ENCODE peak calls at places on chromosome 2, in five cellular contexts. Z, F, Y, R and V are unnamed samples.

GRCh38 chr2:105919191-105919811 is 174.6 kb downstream of the NCK2 start:
- DNase-seq in Z (no peak), F (no peak), Y (no peak), R (peak), V (peak)

GRCh38 chr2:65199891-65200290 is 27.7 kb upstream of the ACTR2 start:
- DNase-seq in Z (no peak), F (peak), Y (no peak), R (no peak), V (no peak)

GRCh38 chr2:240557101-240557751 is 562 bp downstream of the ANKMY1 start:
- DNase-seq in Z (no peak), F (no peak), Y (no peak), R (no peak), V (no peak)

GRCh38 chr2:239496700-239497099 is 95.9 kb upstream of the HDAC4 start:
- DNase-seq in Z (no peak), F (no peak), Y (no peak), R (no peak), V (no peak)

GRCh38 chr2:229375241-229375640 is 104.2 kb upstream of the PID1 start:
- DNase-seq in Z (peak), F (no peak), Y (no peak), R (no peak), V (no peak)

GRCh38 chr2:196939381-196939780 is 12.9 kb upstream of the PGAP1 start:
- DNase-seq in Z (peak), F (no peak), Y (no peak), R (no peak), V (peak)

GRCh38 chr2:219681301-219682290 is 54.2 kb downstream of the SLC4A3 start:
- DNase-seq in Z (peak), F (no peak), Y (no peak), R (no peak), V (peak)

GRCh38 chr2:150872919-150873772 is 385.7 kb upstream of the RND3 start:
- DNase-seq in Z (no peak), F (no peak), Y (no peak), R (no peak), V (no peak)

GRCh38 chr2:113755690-113756063 is 765 bp downstream of the SLC35F5 start:
- DNase-seq in Z (peak), F (no peak), Y (no peak), R (no peak), V (no peak)

GRCh38 chr2:12732663-12733062 is 15.9 kb downstream of the TRIB2 start:
- DNase-seq in Z (no peak), F (no peak), Y (no peak), R (no peak), V (no peak)

GRCh38 chr2:240464514-240465241 is 29.2 kb downstream of the GPC1 start:
- DNase-seq in Z (no peak), F (no peak), Y (no peak), R (no peak), V (no peak)

GRCh38 chr2:170928036-170928823 is 823 bp upstream of the GORASP2 start:
- DNase-seq in Z (peak), F (no peak), Y (no peak), R (no peak), V (peak)

GRCh38 chr2:1607236-1607920 is 136.9 kb downstream of the PXDN start:
- DNase-seq in Z (no peak), F (no peak), Y (no peak), R (no peak), V (no peak)

GRCh38 chr2:91442246-91442905 is 2750.9 kb downstream of the RPIA start:
- DNase-seq in Z (no peak), F (no peak), Y (peak), R (peak), V (no peak)

GRCh38 chr2:61619561-61619960 is 81.4 kb upstream of the XPO1 start:
- DNase-seq in Z (no peak), F (no peak), Y (no peak), R (no peak), V (no peak)
- TF ChIP-seq CTCF in Z (no peak), F (no peak), Y (no peak), R (no peak), V (no peak)

DNA sequence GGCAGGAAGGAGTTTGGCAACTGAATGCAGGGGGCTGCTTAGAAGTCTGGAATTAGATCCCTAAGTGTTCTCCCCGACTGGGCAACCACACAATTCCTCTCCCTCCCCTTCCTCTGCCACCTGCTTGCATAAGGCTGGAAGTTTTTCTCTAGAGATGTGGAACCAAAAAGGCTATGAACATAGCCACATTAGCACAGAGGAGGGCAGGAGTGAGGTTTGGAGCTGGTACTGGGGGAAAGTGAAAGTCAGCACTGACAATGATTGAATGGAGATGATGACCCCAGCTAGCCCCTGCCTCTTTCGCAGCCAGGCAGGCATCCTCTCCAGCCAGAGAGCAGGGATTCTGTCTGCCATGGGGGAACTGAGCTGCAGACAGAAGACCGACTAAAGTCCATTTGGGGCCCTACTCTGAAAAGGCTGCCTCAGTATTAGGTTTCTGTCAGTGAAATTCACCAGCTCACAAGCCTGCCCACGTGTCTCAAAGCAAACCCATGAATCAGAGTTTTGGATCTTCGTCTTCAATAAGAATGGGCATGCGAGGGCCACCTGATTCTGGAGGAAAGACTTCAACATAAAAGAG is 87.9 kb upstream of the ITGA6 start:
- DNase-seq in Z (peak), F (no peak), Y (no peak), R (no peak), V (no peak)
- TF ChIP-seq CTCF in Z (peak), F (no peak), Y (no peak), R (no peak), V (no peak)

GRCh38 chr2:33230133-33230618 is 246.3 kb upstream of the RASGRP3 start:
- DNase-seq in Z (no peak), F (no peak), Y (no peak), R (no peak), V (no peak)

GRCh38 chr2:33230877-33231276 is 245.6 kb upstream of the RASGRP3 start:
- DNase-seq in Z (no peak), F (no peak), Y (no peak), R (no peak), V (no peak)

GRCh38 chr2:33225350-33225749 is 251.1 kb upstream of the RASGRP3 start:
- DNase-seq in Z (no peak), F (no peak), Y (no peak), R (no peak), V (no peak)

GRCh38 chr2:33226546-33226945 is 249.9 kb upstream of the RASGRP3 start:
- DNase-seq in Z (no peak), F (no peak), Y (no peak), R (no peak), V (no peak)

GRCh38 chr2:33229646-33230045 is 246.8 kb upstream of the RASGRP3 start:
- DNase-seq in Z (peak), F (no peak), Y (no peak), R (no peak), V (no peak)
- TF ChIP-seq CTCF in Z (no peak), F (no peak), Y (no peak), R (no peak), V (no peak)

GRCh38 chr2:67564076-67564475 is 166.9 kb downstream of the ETAA1 start:
- DNase-seq in Z (peak), F (no peak), Y (no peak), R (no peak), V (peak)
- TF ChIP-seq CTCF in Z (no peak), F (no peak), Y (no peak), R (no peak), V (no peak)